ENCODE peak calls at places on chromosomes 5 and 9, in eight cellular contexts. N is ELR; A is choroid plexus epithelial cell; J is head of caudate nucleus; T is activated T-cell treated with anti-CD3 and anti-CD28 coated beads, Interleukin-2, amount 50 U/mL, for 72 hours; W is fibroblast of pulmonary artery; U is lung microvascular endothelial cell; Q is mucosa of descending colon. X is an unnamed sample.

GRCh38 chr5:134857401-134857800 is 11.6 kb downstream of the C5orf24 start:
- DNase-seq in Q (no peak), W (no peak), J (no peak), T (no peak), N (no peak), U (no peak), A (no peak), X (no peak)

GRCh38 chr5:65883461-65883860 is 42.9 kb upstream of the ERBIN start:
- DNase-seq in T (no peak), W (no peak), J (no peak), N (no peak), Q (no peak), U (no peak), A (no peak), X (no peak)

GRCh38 chr5:140607031-140607430 is 25.9 kb downstream of the CD14 start:
- DNase-seq in Q (no peak), A (no peak), T (no peak), N (no peak), U (no peak), W (no peak), J (no peak), X (no peak)

GRCh38 chr5:74104469-74104868 is 478.5 kb downstream of the ARHGEF28 start:
- DNase-seq in U (no peak), T (no peak), N (no peak), W (no peak), J (no peak), Q (no peak), A (no peak), X (no peak)

GRCh38 chr9:89175739-89176360 is 2.8 kb downstream of the SHC3 start:
- DNase-seq in A (no peak), Q (no peak), U (no peak), W (peak), N (peak), T (no peak), J (no peak), X (peak)

GRCh38 chr5:61163905-61164304 is 1.6 kb upstream of the SMIM15 start:
- DNase-seq in T (no peak), W (no peak), A (no peak), Q (no peak), N (no peak), J (no peak), U (no peak), X (no peak)

GRCh38 chr5:72767289-72768010 is 49.0 kb upstream of the TNPO1 start:
- DNase-seq in N (peak), W (no peak), A (peak), U (peak), Q (no peak), T (no peak), J (no peak), X (no peak)

GRCh38 chr5:81895312-81895711 is 76.5 kb upstream of the ATG10 start:
- DNase-seq in A (peak), N (no peak), J (no peak), T (no peak), Q (no peak), U (no peak), W (peak), X (no peak)

GRCh38 chr9:12631866-12632265 is 61.3 kb upstream of the TYRP1 start:
- DNase-seq in U (no peak), T (no peak), J (no peak), W (no peak), Q (no peak), A (no peak), N (no peak), X (no peak)

GRCh38 chr9:90684776-90685175 is 42.2 kb upstream of the DIRAS2 start:
- DNase-seq in U (no peak), J (no peak), Q (no peak), N (no peak), A (no peak), T (no peak), W (no peak), X (no peak)

GRCh38 chr5:102048940-102049339 is 247.1 kb downstream of the SLCO4C1 start:
- DNase-seq in W (no peak), J (no peak), T (no peak), A (peak), Q (no peak), N (peak), U (no peak), X (no peak)

GRCh38 chr9:130043654-130044623 is 950 bp upstream of the FNBP1 start:
- DNase-seq in W (peak), A (peak), Q (peak), N (peak), J (no peak), U (peak), T (no peak), X (peak)

GRCh38 chr9:94112716-94113465 is 28.6 kb downstream of the PTPDC1 start:
- DNase-seq in T (no peak), A (no peak), N (no peak), W (peak), Q (no peak), J (no peak), U (no peak), X (peak)

GRCh38 chr9:20692554-20692953 is 8.5 kb downstream of the FOCAD start:
- DNase-seq in Q (no peak), A (peak), T (no peak), U (no peak), N (no peak), J (no peak), W (peak), X (peak)

GRCh38 chr5:74179183-74179582 is 461.3 kb downstream of the ENC1 start:
- DNase-seq in N (peak), J (no peak), A (peak), Q (no peak), W (peak), T (no peak), U (no peak), X (peak)

GRCh38 chr5:159022178-159022556 is 77.5 kb downstream of the EBF1 start:
- DNase-seq in Q (peak), N (peak), T (no peak), J (no peak), W (peak), U (peak), A (peak), X (peak)

GRCh38 chr5:32109236-32109635 is 64.9 kb downstream of the GOLPH3 start:
- DNase-seq in A (no peak), W (peak), J (no peak), Q (no peak), T (no peak), U (no peak), N (no peak), X (peak)

GRCh38 chr5:173602423-173602822 is 14.0 kb downstream of the BOD1 start:
- DNase-seq in T (no peak), W (peak), J (no peak), Q (no peak), A (peak), U (no peak), N (no peak), X (peak)

GRCh38 chr9:4781408-4781807 is 11.3 kb upstream of the RCL1 start:
- DNase-seq in U (no peak), T (no peak), A (no peak), J (no peak), Q (no peak), N (peak), W (no peak), X (no peak)

GRCh38 chr5:145797336-145797735 is 37.8 kb downstream of the PRELID2 start:
- DNase-seq in J (no peak), T (no peak), N (peak), Q (no peak), W (peak), U (peak), A (peak), X (peak)

GRCh38 chr5:40505031-40505430 is 174.7 kb upstream of the PTGER4 start:
- DNase-seq in T (no peak), A (peak), Q (no peak), J (no peak), N (no peak), U (no peak), W (no peak), X (no peak)

GRCh38 chr5:175285263-175285662 is 158.7 kb downstream of the DRD1 start:
- DNase-seq in N (no peak), A (no peak), J (no peak), T (no peak), U (no peak), W (no peak), Q (no peak), X (peak)

GRCh38 chr9:7799934-7800285 is 332 bp upstream of the DMAC1 start:
- DNase-seq in J (no peak), T (no peak), N (no peak), U (peak), Q (no peak), A (no peak), W (no peak), X (no peak)

GRCh38 chr5:7638456-7638855 is 212.5 kb downstream of the CFAP90 start:
- DNase-seq in N (no peak), T (no peak), J (no peak), W (no peak), Q (no peak), A (peak), U (no peak), X (peak)

GRCh38 chr9:15909297-15909696 is 356.5 kb downstream of the CCDC171 start:
- DNase-seq in A (peak), Q (no peak), W (peak), U (peak), T (no peak), N (no peak), J (no peak), X (peak)

GRCh38 chr5:139207302-139208000 is 9.3 kb upstream of the SIL1 start:
- DNase-seq in W (no peak), A (no peak), Q (no peak), U (no peak), T (no peak), N (no peak), J (no peak), X (no peak)